ENCODE peak calls at places on chromosomes 2 and 18, in five cellular contexts. K is prostate gland, V is upper lobe of left lung, D is tibial nerve, H is heart left ventricle. E is an unnamed sample.

GRCh38 chr2:232438951-232439757 is 16.8 kb upstream of the ALPI start:
- DNase-seq in K (no peak), V (peak; percentile 16), D (no peak), H (no peak), E (no peak)

GRCh38 chr18:26071725-26072124 is 18.7 kb downstream of the SS18 start:
- DNase-seq in K (no peak), V (no peak), D (no peak), H (no peak), E (no peak)

GRCh38 chr2:189016311-189016830 is 42.2 kb downstream of the COL3A1 start:
- DNase-seq in K (no peak), V (no peak), D (no peak), H (no peak), E (no peak)

GRCh38 chr2:238160206-238161129 is 1.7 kb downstream of the ERFE start:
- DNase-seq in K (no peak), V (no peak), D (no peak), H (no peak), E (no peak)

GRCh38 chr2:199433204-199433832 is 24.4 kb downstream of the SATB2 start:
- DNase-seq in K (no peak), V (no peak), D (no peak), H (no peak), E (no peak)

GRCh38 chr2:61900246-61900645 is 5.2 kb upstream of the COMMD1 start:
- DNase-seq in K (no peak), V (no peak), D (no peak), H (no peak), E (no peak)

GRCh38 chr2:85501244-85501643 is 37.7 kb upstream of the MAT2A start:
- DNase-seq in K (no peak), V (peak; percentile 53), D (no peak), H (no peak), E (no peak)

GRCh38 chr2:189350515-189351209 is 90.6 kb upstream of the WDR75 start:
- DNase-seq in K (no peak), V (no peak), D (peak; percentile 43), H (peak; percentile 24), E (no peak)

GRCh38 chr2:75551434-75551833 is 9.3 kb downstream of the EVA1A start:
- DNase-seq in K (no peak), V (no peak), D (no peak), H (no peak), E (no peak)

GRCh38 chr2:180555391-180555965 is 424.9 kb upstream of the UBE2E3 start:
- DNase-seq in K (no peak), V (no peak), D (no peak), H (no peak), E (no peak)

GRCh38 chr2:188517549-188518255 is 226.0 kb downstream of the GULP1 start:
- DNase-seq in K (no peak), V (no peak), D (no peak), H (no peak), E (no peak)

GRCh38 chr2:80351229-80351628 is 46.7 kb upstream of the LRRTM1 start:
- DNase-seq in K (no peak), V (no peak), D (no peak), H (no peak), E (no peak)

GRCh38 chr2:146124741-146125140 is 1604.8 kb upstream of the ZEB2 start:
- DNase-seq in K (no peak), V (no peak), D (no peak), H (no peak), E (no peak)

GRCh38 chr2:146158072-146158674 is 1638.3 kb upstream of the ZEB2 start:
- DNase-seq in K (no peak), V (no peak), D (no peak), H (no peak), E (no peak)

GRCh38 chr2:186348200-186348599 is 137.9 kb upstream of the ZC3H15 start:
- DNase-seq in K (no peak), V (no peak), D (no peak), H (no peak), E (no peak)

GRCh38 chr2:34738691-34739090 is 1139.6 kb upstream of the FAM98A start:
- DNase-seq in K (no peak), V (no peak), D (no peak), H (no peak), E (no peak)

GRCh38 chr2:224645722-224646121 is 60.6 kb upstream of the CUL3 start:
- DNase-seq in K (no peak), V (no peak), D (no peak), H (no peak), E (no peak)

GRCh38 chr2:224650815-224651439 is 65.2 kb downstream of the CCDC195 start:
- DNase-seq in K (peak; percentile 28), V (no peak), D (no peak), H (no peak), E (no peak)

GRCh38 chr2:224640694-224641093 is 55.5 kb upstream of the CUL3 start:
- DNase-seq in K (no peak), V (no peak), D (no peak), H (no peak), E (no peak)

DNA sequence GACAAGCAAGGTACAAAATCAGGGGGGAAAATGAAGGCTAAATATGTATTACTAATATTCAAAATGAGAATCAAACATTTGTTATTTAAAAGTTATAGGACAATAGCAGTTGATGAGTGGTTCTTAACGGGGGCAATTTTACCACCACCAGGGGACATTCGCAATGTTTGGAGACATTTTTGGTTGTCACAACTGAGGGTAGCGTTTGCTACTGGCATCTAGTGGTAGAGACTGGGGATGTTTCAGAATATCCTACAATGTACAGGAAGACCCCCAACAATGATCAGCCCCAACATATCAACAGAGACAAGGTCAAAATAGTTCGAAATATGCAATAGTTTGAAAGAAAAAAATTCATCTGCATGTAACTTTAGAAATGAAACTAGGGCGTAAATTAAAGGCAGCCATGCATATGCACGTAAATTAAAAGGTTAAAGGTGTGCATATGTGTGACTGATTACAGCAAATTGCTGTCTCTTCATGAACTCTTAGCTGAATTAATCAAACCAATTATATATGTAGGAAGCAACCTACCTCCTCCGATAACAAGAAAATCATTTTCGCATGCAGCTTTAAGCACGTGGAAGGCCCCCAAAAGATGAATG is 61.2 kb upstream of the CUL3 start:
- DNase-seq in K (no peak), V (no peak), D (no peak), H (no peak), E (no peak)
- TF ChIP-seq POLR2A in K (no peak), V (no peak), D (no peak), H (no peak), E (no peak)

DNA sequence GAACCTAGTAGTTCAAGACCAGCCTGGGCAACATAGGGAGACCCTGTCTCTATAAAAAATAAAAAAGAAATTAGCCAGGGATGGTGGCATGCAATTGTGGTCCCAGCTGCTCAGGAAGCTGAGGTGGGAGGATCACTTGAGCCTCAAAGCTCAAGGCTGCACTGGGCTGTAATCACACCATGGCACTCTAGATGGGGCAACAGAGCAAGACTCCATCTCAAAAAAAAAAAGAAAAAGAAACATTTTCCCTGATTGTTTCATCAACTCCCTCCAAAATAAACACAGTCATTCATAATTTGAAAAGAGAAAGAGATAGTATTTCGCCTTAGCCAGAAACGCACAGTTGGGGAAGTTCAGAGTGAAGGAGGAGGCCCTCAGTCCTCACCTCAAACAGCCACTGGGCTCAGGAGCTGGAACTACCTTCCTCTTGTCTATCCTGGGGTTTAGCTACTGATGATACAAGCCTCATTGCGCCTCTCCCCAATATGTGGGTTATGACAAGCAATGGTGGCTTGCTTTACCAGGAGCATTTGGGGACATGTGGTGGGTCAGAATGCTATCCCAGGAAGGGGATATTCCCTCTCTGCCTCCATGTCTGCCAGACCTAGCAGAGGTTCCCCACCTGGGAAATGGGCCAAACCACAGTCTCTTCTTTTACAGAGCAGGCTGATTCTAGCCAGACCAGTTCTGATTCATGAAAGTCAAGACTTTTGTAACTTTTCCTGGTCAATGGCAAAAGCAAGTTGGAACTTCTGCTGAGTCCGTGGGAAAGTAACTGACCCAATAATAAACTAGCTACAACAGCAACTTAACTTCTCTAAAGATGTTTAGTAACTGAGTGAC is 22.2 kb upstream of the TMEM87B start:
- DNase-seq in K (peak; percentile 75), V (peak; percentile 80), D (no peak), H (peak; percentile 33), E (peak; percentile 67)
- TF ChIP-seq CTCF in K (no peak), V (no peak), D (no peak), H (no peak), E (no peak)

GRCh38 chr18:79356435-79356834 is 39.3 kb upstream of the NFATC1 start:
- DNase-seq in K (no peak), V (no peak), D (no peak), H (no peak), E (no peak)
- H3K4me3 ChIP-seq in K (no peak overlapping the region), V (no peak overlapping the region), D (no peak overlapping the region), H (no peak overlapping the region), E (no peak overlapping the region)

DNA sequence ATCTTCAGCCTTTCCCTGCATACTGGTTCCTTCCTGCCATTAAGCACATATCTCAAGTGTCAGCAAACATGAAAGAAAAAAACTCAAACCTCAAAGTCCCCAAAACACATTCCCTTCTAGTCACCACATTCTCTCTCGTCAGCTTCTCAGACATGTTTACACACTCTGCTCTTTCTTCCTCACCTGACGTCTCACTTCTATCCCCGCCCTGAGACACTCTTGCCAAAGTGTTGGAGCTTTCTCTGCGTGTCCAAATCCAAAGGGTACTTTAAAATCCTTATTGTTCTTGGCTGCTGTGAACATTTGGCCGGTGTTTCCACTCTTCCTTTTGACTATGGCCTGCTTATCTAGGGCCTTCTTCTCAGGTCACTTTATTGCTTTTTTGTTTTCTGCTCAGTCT is 47.9 kb downstream of the SOX11 start:
- DNase-seq in K (peak; percentile 36), V (peak; percentile 44), D (no peak), H (no peak), E (no peak)
- TF ChIP-seq POLR2A in K (no peak), V (no peak), D (no peak), H (no peak), E (no peak)

GRCh38 chr2:21117688-21118087 is 6.1 kb upstream of the TDRD15 start:
- DNase-seq in K (no peak), V (no peak), D (no peak), H (no peak), E (no peak)

GRCh38 chr2:21123473-21124393 is at the start of gene TDRD15:
- DNase-seq in K (no peak), V (no peak), D (no peak), H (no peak), E (no peak)

GRCh38 chr2:21118302-21118920 is 5.4 kb upstream of the TDRD15 start:
- DNase-seq in K (no peak), V (no peak), D (peak; percentile 19), H (no peak), E (no peak)
- TF ChIP-seq CTCF in K (peak; percentile 55), V (peak; percentile 47), D (peak; percentile 39), H (peak; percentile 36), E (peak; percentile 27)

GRCh38 chr18:38663270-38663669 is 1097.7 kb upstream of the CELF4 start:
- DNase-seq in K (no peak), V (no peak), D (no peak), H (no peak), E (no peak)

DNA sequence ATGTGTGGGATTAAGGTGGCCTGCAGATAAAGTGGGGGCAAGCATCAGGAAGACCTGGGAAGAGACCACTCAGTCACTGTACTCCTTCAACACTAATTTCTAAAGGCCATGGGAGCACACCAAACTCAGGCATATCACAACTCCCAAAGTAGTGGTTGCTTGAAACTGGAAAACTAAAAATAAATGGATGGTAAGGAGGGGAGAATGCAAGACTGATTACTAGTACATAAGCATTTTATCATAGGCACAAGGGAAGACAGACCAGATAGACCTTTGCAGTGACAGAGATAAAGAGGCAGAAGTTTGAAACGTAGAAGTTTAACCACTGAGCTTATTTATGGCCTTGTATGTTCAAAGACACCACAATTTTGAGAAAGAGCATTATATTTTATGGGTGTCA is 1098.1 kb upstream of the CELF4 start:
- DNase-seq in K (no peak), V (no peak), D (no peak), H (no peak), E (no peak)
- H3K4me3 ChIP-seq in K (no peak overlapping the region), V (no peak overlapping the region), D (no peak overlapping the region), H (no peak overlapping the region), E (no peak overlapping the region)